ENCODE peak calls at places on chromosomes 1 and 21, in seven cellular contexts. One of them, this sample, is unnamed.

GRCh38 chr1:200139661-200140250 is 112.2 kb downstream of the NR5A2 start:
- DNase-seq in Peyer's patch: no peak
- DNase-seq in ovary: no peak
- DNase-seq in fibroblast of lung: peak
- DNase-seq in astrocyte of the spinal cord: peak
- DNase-seq in dorsolateral prefrontal cortex: no peak
- DNase-seq in left ventricle myocardium inferior: no peak
- DNase-seq in this sample: peak

GRCh38 chr1:63946866-63947491 is 173.2 kb downstream of the ROR1 start:
- DNase-seq in astrocyte of the spinal cord: peak
- DNase-seq in ovary: no peak
- DNase-seq in left ventricle myocardium inferior: peak
- DNase-seq in dorsolateral prefrontal cortex: no peak
- DNase-seq in Peyer's patch: no peak
- DNase-seq in fibroblast of lung: peak
- DNase-seq in this sample: no peak

GRCh38 chr1:222073307-222073995 is 331.6 kb upstream of the DUSP10 start:
- DNase-seq in Peyer's patch: no peak
- DNase-seq in ovary: no peak
- DNase-seq in dorsolateral prefrontal cortex: no peak
- DNase-seq in astrocyte of the spinal cord: peak
- DNase-seq in fibroblast of lung: peak
- DNase-seq in left ventricle myocardium inferior: no peak
- DNase-seq in this sample: peak

GRCh38 chr1:4561213-4561612 is 93.2 kb upstream of the AJAP1 start:
- DNase-seq in ovary: no peak
- DNase-seq in Peyer's patch: no peak
- DNase-seq in fibroblast of lung: no peak
- DNase-seq in left ventricle myocardium inferior: no peak
- DNase-seq in dorsolateral prefrontal cortex: no peak
- DNase-seq in astrocyte of the spinal cord: no peak
- DNase-seq in this sample: no peak

GRCh38 chr1:55646181-55646580 is 431.0 kb upstream of the USP24 start:
- DNase-seq in ovary: no peak
- DNase-seq in Peyer's patch: no peak
- DNase-seq in left ventricle myocardium inferior: no peak
- DNase-seq in astrocyte of the spinal cord: no peak
- DNase-seq in dorsolateral prefrontal cortex: no peak
- DNase-seq in fibroblast of lung: no peak
- DNase-seq in this sample: no peak

GRCh38 chr1:33248244-33248643 is 8.0 kb upstream of the ZNF362 start:
- DNase-seq in left ventricle myocardium inferior: no peak
- DNase-seq in fibroblast of lung: no peak
- DNase-seq in astrocyte of the spinal cord: no peak
- DNase-seq in Peyer's patch: no peak
- DNase-seq in dorsolateral prefrontal cortex: no peak
- DNase-seq in ovary: no peak
- DNase-seq in this sample: no peak

GRCh38 chr1:184483101-184483813 is 96.4 kb downstream of the C1orf21 start:
- DNase-seq in ovary: no peak
- DNase-seq in Peyer's patch: no peak
- DNase-seq in fibroblast of lung: peak
- DNase-seq in astrocyte of the spinal cord: peak
- DNase-seq in left ventricle myocardium inferior: no peak
- DNase-seq in dorsolateral prefrontal cortex: no peak
- DNase-seq in this sample: peak

GRCh38 chr1:204409111-204409510 is 2.5 kb downstream of the PPP1R15B start:
- DNase-seq in astrocyte of the spinal cord: no peak
- DNase-seq in fibroblast of lung: peak
- DNase-seq in Peyer's patch: no peak
- DNase-seq in left ventricle myocardium inferior: no peak
- DNase-seq in dorsolateral prefrontal cortex: no peak
- DNase-seq in ovary: no peak
- DNase-seq in this sample: no peak

DNA sequence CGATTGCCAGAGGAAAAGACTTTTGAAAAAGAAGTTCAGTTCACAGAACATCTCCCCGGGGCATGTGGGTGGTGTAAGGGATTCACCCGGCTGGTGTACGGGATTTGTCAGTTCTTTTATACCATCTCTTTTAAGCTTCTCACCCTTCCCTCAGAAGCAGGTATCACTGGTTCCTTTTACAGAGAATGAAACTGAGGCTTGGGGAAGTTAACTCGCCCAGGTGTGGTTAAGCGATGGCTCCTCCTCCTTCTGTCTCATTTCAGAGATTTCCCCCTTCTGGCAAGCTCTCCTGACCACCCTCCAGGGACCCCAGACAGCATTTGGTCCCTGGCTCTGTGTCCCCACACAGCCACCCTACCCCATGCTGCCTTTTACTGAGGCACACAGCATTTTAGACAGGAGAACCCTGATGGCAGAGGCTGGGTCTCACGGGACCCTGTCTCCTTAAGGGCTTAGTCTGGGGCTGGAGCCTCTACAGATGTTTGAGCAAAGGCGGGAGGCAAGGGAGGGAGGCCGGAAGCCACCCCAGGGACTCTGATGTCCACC is 2.8 kb upstream of the ECE1 start:
- DNase-seq in fibroblast of lung: no peak
- DNase-seq in astrocyte of the spinal cord: no peak
- DNase-seq in dorsolateral prefrontal cortex: no peak
- DNase-seq in left ventricle myocardium inferior: no peak
- DNase-seq in ovary: no peak
- DNase-seq in Peyer's patch: no peak
- DNase-seq in this sample: no peak
- H3K4me3 ChIP-seq in fibroblast of lung: no peak
- H3K4me3 ChIP-seq in astrocyte of the spinal cord: no peak
- H3K4me3 ChIP-seq in dorsolateral prefrontal cortex: no peak
- H3K4me3 ChIP-seq in left ventricle myocardium inferior: peak
- H3K4me3 ChIP-seq in ovary: no peak
- H3K4me3 ChIP-seq in Peyer's patch: peak
- H3K4me3 ChIP-seq in this sample: no peak

DNA sequence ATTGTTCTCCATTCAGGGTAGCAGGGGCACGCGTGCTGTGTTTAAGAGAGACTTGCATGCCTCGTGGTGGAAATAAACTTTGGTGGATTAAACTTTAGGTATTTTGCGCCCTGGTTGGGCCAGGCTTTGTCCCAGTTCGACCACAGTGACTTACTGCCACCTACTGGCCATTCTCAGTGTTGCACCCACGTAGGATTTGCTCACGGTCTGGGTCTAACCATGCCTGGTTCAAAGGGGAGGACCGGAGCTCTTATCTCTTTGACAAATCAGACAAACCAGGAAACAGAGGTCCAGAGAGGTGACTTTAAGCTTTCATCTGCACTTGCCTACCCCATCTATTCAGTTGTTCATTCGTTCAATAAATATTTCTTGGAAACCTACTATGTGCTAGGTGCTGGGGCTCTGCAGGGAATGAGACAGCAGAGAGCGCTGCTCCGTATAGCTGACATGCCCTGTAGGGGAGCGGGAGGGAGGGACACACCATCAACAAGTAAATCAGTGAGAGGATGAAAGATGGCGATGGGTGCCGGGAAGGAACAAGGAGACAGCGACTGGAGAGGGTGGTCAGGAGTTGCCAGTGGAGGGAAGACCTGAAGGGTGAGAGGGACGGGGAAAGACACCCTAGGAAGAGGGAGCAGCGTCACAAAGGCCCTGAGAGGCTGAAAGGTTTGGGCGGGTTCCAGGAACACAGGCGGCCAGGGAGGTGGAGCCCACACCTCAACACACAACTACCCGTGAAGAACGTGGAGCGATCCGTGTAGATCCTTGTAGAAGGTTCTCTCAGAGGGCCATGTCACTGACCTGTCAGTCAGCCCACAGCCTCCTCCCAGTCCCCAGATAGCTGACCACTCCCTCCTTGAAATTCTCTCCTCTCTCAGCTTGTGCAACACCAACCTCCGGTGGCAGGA is 27.2 kb upstream of the TINAGL1 start:
- DNase-seq in left ventricle myocardium inferior: peak
- DNase-seq in astrocyte of the spinal cord: peak
- DNase-seq in fibroblast of lung: peak
- DNase-seq in dorsolateral prefrontal cortex: peak
- DNase-seq in Peyer's patch: peak
- DNase-seq in ovary: peak
- DNase-seq in this sample: peak
- H3K4me3 ChIP-seq in left ventricle myocardium inferior: peak
- H3K4me3 ChIP-seq in astrocyte of the spinal cord: peak
- H3K4me3 ChIP-seq in fibroblast of lung: peak
- H3K4me3 ChIP-seq in dorsolateral prefrontal cortex: peak
- H3K4me3 ChIP-seq in Peyer's patch: peak
- H3K4me3 ChIP-seq in ovary: no peak
- H3K4me3 ChIP-seq in this sample: peak

GRCh38 chr1:153404086-153404635 is 12.2 kb upstream of the S100A7A start:
- DNase-seq in Peyer's patch: no peak
- DNase-seq in dorsolateral prefrontal cortex: no peak
- DNase-seq in fibroblast of lung: no peak
- DNase-seq in ovary: no peak
- DNase-seq in astrocyte of the spinal cord: no peak
- DNase-seq in left ventricle myocardium inferior: no peak
- DNase-seq in this sample: no peak
- H3K4me3 ChIP-seq in Peyer's patch: no peak
- H3K4me3 ChIP-seq in dorsolateral prefrontal cortex: no peak
- H3K4me3 ChIP-seq in fibroblast of lung: no peak
- H3K4me3 ChIP-seq in ovary: no peak
- H3K4me3 ChIP-seq in astrocyte of the spinal cord: no peak
- H3K4me3 ChIP-seq in left ventricle myocardium inferior: no peak
- H3K4me3 ChIP-seq in this sample: no peak

DNA sequence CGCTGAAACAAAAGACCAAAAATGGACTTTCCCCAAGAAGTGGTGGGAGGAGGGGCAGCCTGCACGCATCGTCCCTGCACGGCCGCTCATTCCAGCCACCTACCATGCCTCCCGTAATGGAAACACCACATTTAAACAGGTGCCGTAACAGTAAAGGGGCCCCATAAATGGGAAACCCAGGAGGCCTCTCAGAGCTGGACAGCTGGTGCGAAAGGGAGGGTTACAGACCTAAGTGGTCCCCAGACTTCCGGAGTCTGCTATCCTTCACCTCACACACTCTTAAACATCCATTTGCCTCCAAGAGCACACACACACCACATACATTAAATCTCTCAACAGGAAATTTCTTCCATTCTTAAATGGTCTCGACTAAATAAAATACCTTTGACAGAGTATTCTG is 120.7 kb upstream of the SOD1 start:
- DNase-seq in dorsolateral prefrontal cortex: no peak
- DNase-seq in ovary: no peak
- DNase-seq in fibroblast of lung: no peak
- DNase-seq in Peyer's patch: no peak
- DNase-seq in left ventricle myocardium inferior: no peak
- DNase-seq in astrocyte of the spinal cord: no peak
- DNase-seq in this sample: no peak
- H3K4me3 ChIP-seq in dorsolateral prefrontal cortex: no peak
- H3K4me3 ChIP-seq in ovary: no peak
- H3K4me3 ChIP-seq in fibroblast of lung: no peak
- H3K4me3 ChIP-seq in Peyer's patch: no peak
- H3K4me3 ChIP-seq in left ventricle myocardium inferior: no peak
- H3K4me3 ChIP-seq in astrocyte of the spinal cord: no peak
- H3K4me3 ChIP-seq in this sample: no peak

DNA sequence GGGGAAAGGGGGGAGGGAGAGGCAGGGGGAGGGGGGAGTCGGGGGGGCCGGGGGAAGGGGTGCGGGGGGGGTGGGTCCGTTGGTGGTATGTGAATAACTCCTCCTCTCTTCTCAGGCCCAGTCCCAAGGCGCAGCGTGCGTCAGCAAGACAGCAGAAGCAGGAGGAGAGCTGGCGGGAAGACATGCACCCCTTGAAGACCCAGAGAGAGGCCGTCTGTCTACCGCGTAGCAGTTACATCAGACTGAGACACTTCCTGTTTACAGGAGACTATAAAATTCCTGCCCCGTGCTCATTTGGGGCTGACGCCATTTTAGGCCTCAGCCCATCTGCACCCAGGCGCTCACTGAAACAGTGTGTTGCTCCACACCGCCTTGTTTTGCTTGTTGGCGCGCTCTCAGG is 55.3 kb downstream of the SETD4 start:
- DNase-seq in astrocyte of the spinal cord: no peak
- DNase-seq in Peyer's patch: no peak
- DNase-seq in dorsolateral prefrontal cortex: no peak
- DNase-seq in fibroblast of lung: no peak
- DNase-seq in left ventricle myocardium inferior: no peak
- DNase-seq in ovary: peak
- DNase-seq in this sample: no peak
- H3K4me3 ChIP-seq in astrocyte of the spinal cord: no peak
- H3K4me3 ChIP-seq in Peyer's patch: no peak
- H3K4me3 ChIP-seq in dorsolateral prefrontal cortex: no peak
- H3K4me3 ChIP-seq in fibroblast of lung: peak
- H3K4me3 ChIP-seq in left ventricle myocardium inferior: no peak
- H3K4me3 ChIP-seq in ovary: peak
- H3K4me3 ChIP-seq in this sample: no peak

GRCh38 chr1:228964178-228964819 is 229.0 kb downstream of the RHOU start:
- DNase-seq in fibroblast of lung: peak
- DNase-seq in astrocyte of the spinal cord: peak
- DNase-seq in left ventricle myocardium inferior: peak
- DNase-seq in dorsolateral prefrontal cortex: no peak
- DNase-seq in Peyer's patch: no peak
- DNase-seq in ovary: peak
- DNase-seq in this sample: peak
- H3K4me3 ChIP-seq in fibroblast of lung: no peak
- H3K4me3 ChIP-seq in astrocyte of the spinal cord: no peak
- H3K4me3 ChIP-seq in left ventricle myocardium inferior: no peak
- H3K4me3 ChIP-seq in dorsolateral prefrontal cortex: no peak
- H3K4me3 ChIP-seq in Peyer's patch: no peak
- H3K4me3 ChIP-seq in ovary: no peak
- H3K4me3 ChIP-seq in this sample: no peak

GRCh38 chr1:1061682-1062363 is 12.3 kb downstream of the RNF223 start:
- DNase-seq in left ventricle myocardium inferior: no peak
- DNase-seq in astrocyte of the spinal cord: no peak
- DNase-seq in Peyer's patch: no peak
- DNase-seq in fibroblast of lung: no peak
- DNase-seq in ovary: no peak
- DNase-seq in dorsolateral prefrontal cortex: no peak
- DNase-seq in this sample: no peak

GRCh38 chr1:1065265-1065939 is 8.7 kb downstream of the RNF223 start:
- DNase-seq in Peyer's patch: peak
- DNase-seq in fibroblast of lung: no peak
- DNase-seq in ovary: no peak
- DNase-seq in left ventricle myocardium inferior: no peak
- DNase-seq in dorsolateral prefrontal cortex: no peak
- DNase-seq in astrocyte of the spinal cord: no peak
- DNase-seq in this sample: no peak

GRCh38 chr1:1062364-1063163 is 11.5 kb downstream of the RNF223 start:
- DNase-seq in ovary: no peak
- DNase-seq in fibroblast of lung: no peak
- DNase-seq in dorsolateral prefrontal cortex: no peak
- DNase-seq in Peyer's patch: no peak
- DNase-seq in astrocyte of the spinal cord: no peak
- DNase-seq in left ventricle myocardium inferior: no peak
- DNase-seq in this sample: no peak

GRCh38 chr1:1063261-1063944 is 10.7 kb downstream of the RNF223 start:
- DNase-seq in astrocyte of the spinal cord: no peak
- DNase-seq in left ventricle myocardium inferior: no peak
- DNase-seq in ovary: no peak
- DNase-seq in fibroblast of lung: no peak
- DNase-seq in Peyer's patch: no peak
- DNase-seq in dorsolateral prefrontal cortex: no peak
- DNase-seq in this sample: no peak

GRCh38 chr1:1063945-1064831 is 9.9 kb downstream of the RNF223 start:
- DNase-seq in left ventricle myocardium inferior: peak
- DNase-seq in ovary: peak
- DNase-seq in dorsolateral prefrontal cortex: no peak
- DNase-seq in fibroblast of lung: peak
- DNase-seq in astrocyte of the spinal cord: peak
- DNase-seq in Peyer's patch: peak
- DNase-seq in this sample: peak
- H3K4me3 ChIP-seq in left ventricle myocardium inferior: no peak
- H3K4me3 ChIP-seq in ovary: no peak
- H3K4me3 ChIP-seq in dorsolateral prefrontal cortex: no peak
- H3K4me3 ChIP-seq in fibroblast of lung: no peak
- H3K4me3 ChIP-seq in astrocyte of the spinal cord: no peak
- H3K4me3 ChIP-seq in Peyer's patch: no peak
- H3K4me3 ChIP-seq in this sample: no peak

GRCh38 chr1:206739411-206740076 is 31.0 kb upstream of the IL19 start:
- DNase-seq in fibroblast of lung: no peak
- DNase-seq in left ventricle myocardium inferior: no peak
- DNase-seq in dorsolateral prefrontal cortex: no peak
- DNase-seq in astrocyte of the spinal cord: no peak
- DNase-seq in Peyer's patch: no peak
- DNase-seq in ovary: no peak
- DNase-seq in this sample: no peak
- H3K4me3 ChIP-seq in fibroblast of lung: no peak
- H3K4me3 ChIP-seq in left ventricle myocardium inferior: no peak
- H3K4me3 ChIP-seq in dorsolateral prefrontal cortex: no peak
- H3K4me3 ChIP-seq in astrocyte of the spinal cord: no peak
- H3K4me3 ChIP-seq in Peyer's patch: no peak
- H3K4me3 ChIP-seq in ovary: no peak
- H3K4me3 ChIP-seq in this sample: no peak